ENCODE peak calls at places on chromosomes 1 and 21, in four cellular contexts. One of them, this sample, is unnamed.

GRCh38 chr1:31696246-31696645 is 7.6 kb downstream of the COL16A1 start:
- DNase-seq in SK-N-SH: no peak
- DNase-seq in K562: no peak
- DNase-seq in GM12878: no peak
- DNase-seq in this sample: no peak

GRCh38 chr1:63721531-63722189 is 52.2 kb upstream of the ROR1 start:
- DNase-seq in SK-N-SH: peak
- DNase-seq in K562: no peak
- DNase-seq in GM12878: no peak
- DNase-seq in this sample: no peak

GRCh38 chr1:14894811-14895524 is 258.6 kb upstream of the TMEM51 start:
- DNase-seq in SK-N-SH: no peak
- DNase-seq in K562: no peak
- DNase-seq in GM12878: no peak
- DNase-seq in this sample: no peak

GRCh38 chr1:214102907-214103306 is 115.1 kb downstream of the PROX1 start:
- DNase-seq in SK-N-SH: no peak
- DNase-seq in K562: no peak
- DNase-seq in GM12878: no peak
- DNase-seq in this sample: no peak

GRCh38 chr1:88169144-88169543 is 514.9 kb upstream of the PKN2 start:
- DNase-seq in SK-N-SH: no peak
- DNase-seq in K562: no peak
- DNase-seq in GM12878: no peak
- DNase-seq in this sample: no peak

GRCh38 chr1:89640440-89640839 is 7.5 kb downstream of the LRRC8C start:
- DNase-seq in SK-N-SH: no peak
- DNase-seq in K562: no peak
- DNase-seq in GM12878: no peak
- DNase-seq in this sample: no peak

GRCh38 chr21:43632373-43632905 is 26.8 kb downstream of the HSF2BP start:
- DNase-seq in SK-N-SH: no peak
- DNase-seq in K562: no peak
- DNase-seq in GM12878: no peak
- DNase-seq in this sample: no peak

GRCh38 chr1:6724517-6725141 is 23.0 kb upstream of the DNAJC11 start:
- DNase-seq in SK-N-SH: no peak
- DNase-seq in K562: no peak
- DNase-seq in GM12878: no peak
- DNase-seq in this sample: no peak

GRCh38 chr1:5345556-5345955 is 646.7 kb downstream of the NPHP4 start:
- DNase-seq in SK-N-SH: no peak
- DNase-seq in K562: no peak
- DNase-seq in GM12878: no peak
- DNase-seq in this sample: no peak

GRCh38 chr1:110647254-110647891 is 27.4 kb downstream of the KCNA3 start:
- DNase-seq in SK-N-SH: no peak
- DNase-seq in K562: no peak
- DNase-seq in GM12878: no peak
- DNase-seq in this sample: no peak

GRCh38 chr21:34351786-34352241 is 12.0 kb upstream of the KCNE2 start:
- DNase-seq in SK-N-SH: peak
- DNase-seq in K562: peak
- DNase-seq in GM12878: peak
- DNase-seq in this sample: no peak

GRCh38 chr1:206508130-206508884 is 976 bp downstream of the RASSF5 start:
- DNase-seq in SK-N-SH: no peak
- DNase-seq in K562: no peak
- DNase-seq in GM12878: no peak
- DNase-seq in this sample: no peak

GRCh38 chr1:66350001-66350547 is 183.9 kb upstream of the SGIP1 start:
- DNase-seq in SK-N-SH: no peak
- DNase-seq in K562: no peak
- DNase-seq in GM12878: no peak
- DNase-seq in this sample: no peak

GRCh38 chr1:5961601-5962000 is 30.6 kb downstream of the NPHP4 start:
- DNase-seq in SK-N-SH: no peak
- DNase-seq in K562: no peak
- DNase-seq in GM12878: no peak
- DNase-seq in this sample: no peak

GRCh38 chr1:168628807-168629206 is 52.4 kb downstream of the XCL1 start:
- DNase-seq in SK-N-SH: no peak
- DNase-seq in K562: no peak
- DNase-seq in GM12878: no peak
- DNase-seq in this sample: no peak

GRCh38 chr1:162145280-162145965 is 75.9 kb downstream of the NOS1AP start:
- DNase-seq in SK-N-SH: no peak
- DNase-seq in K562: no peak
- DNase-seq in GM12878: no peak
- DNase-seq in this sample: no peak

GRCh38 chr1:204348722-204349121 is 11.0 kb downstream of the PLEKHA6 start:
- DNase-seq in SK-N-SH: peak
- DNase-seq in K562: peak
- DNase-seq in GM12878: no peak
- DNase-seq in this sample: no peak

GRCh38 chr1:197065549-197065948 is 1.5 kb downstream of the F13B start:
- DNase-seq in SK-N-SH: no peak
- DNase-seq in K562: no peak
- DNase-seq in GM12878: no peak
- DNase-seq in this sample: no peak

GRCh38 chr1:7623886-7624285 is 147.2 kb upstream of the VAMP3 start:
- DNase-seq in SK-N-SH: no peak
- DNase-seq in K562: no peak
- DNase-seq in GM12878: no peak
- DNase-seq in this sample: no peak

GRCh38 chr1:44355582-44356305 is 687 bp upstream of the ERI3 start:
- DNase-seq in SK-N-SH: no peak
- DNase-seq in K562: no peak
- DNase-seq in GM12878: no peak
- DNase-seq in this sample: no peak
- TF ChIP-seq USF1 in SK-N-SH: no peak
- TF ChIP-seq USF1 in K562: no peak
- TF ChIP-seq USF1 in GM12878: no peak
- TF ChIP-seq USF1 in this sample: no peak

GRCh38 chr1:83583351-83584014 is 415.4 kb downstream of the TTLL7 start:
- DNase-seq in SK-N-SH: no peak
- DNase-seq in K562: no peak
- DNase-seq in GM12878: no peak
- DNase-seq in this sample: peak
- TF ChIP-seq USF1 in SK-N-SH: no peak
- TF ChIP-seq USF1 in K562: no peak
- TF ChIP-seq USF1 in GM12878: no peak
- TF ChIP-seq USF1 in this sample: no peak

GRCh38 chr1:28415246-28415645 is 45.7 kb downstream of the PHACTR4 start:
- DNase-seq in SK-N-SH: no peak
- DNase-seq in K562: no peak
- DNase-seq in GM12878: no peak
- DNase-seq in this sample: no peak
- TF ChIP-seq USF1 in SK-N-SH: no peak
- TF ChIP-seq USF1 in K562: no peak
- TF ChIP-seq USF1 in GM12878: no peak
- TF ChIP-seq USF1 in this sample: no peak

GRCh38 chr1:234699795-234700665 is 90.1 kb upstream of the IRF2BP2 start:
- DNase-seq in SK-N-SH: peak
- DNase-seq in K562: peak
- DNase-seq in GM12878: peak
- DNase-seq in this sample: no peak

GRCh38 chr1:234696148-234696576 is 86.2 kb upstream of the IRF2BP2 start:
- DNase-seq in SK-N-SH: no peak
- DNase-seq in K562: no peak
- DNase-seq in GM12878: peak
- DNase-seq in this sample: no peak

GRCh38 chr1:234698624-234699023 is 88.6 kb upstream of the IRF2BP2 start:
- DNase-seq in SK-N-SH: no peak
- DNase-seq in K562: no peak
- DNase-seq in GM12878: no peak
- DNase-seq in this sample: no peak

GRCh38 chr1:234696986-234697385 is 87.0 kb upstream of the IRF2BP2 start:
- DNase-seq in SK-N-SH: no peak
- DNase-seq in K562: no peak
- DNase-seq in GM12878: no peak
- DNase-seq in this sample: no peak

DNA sequence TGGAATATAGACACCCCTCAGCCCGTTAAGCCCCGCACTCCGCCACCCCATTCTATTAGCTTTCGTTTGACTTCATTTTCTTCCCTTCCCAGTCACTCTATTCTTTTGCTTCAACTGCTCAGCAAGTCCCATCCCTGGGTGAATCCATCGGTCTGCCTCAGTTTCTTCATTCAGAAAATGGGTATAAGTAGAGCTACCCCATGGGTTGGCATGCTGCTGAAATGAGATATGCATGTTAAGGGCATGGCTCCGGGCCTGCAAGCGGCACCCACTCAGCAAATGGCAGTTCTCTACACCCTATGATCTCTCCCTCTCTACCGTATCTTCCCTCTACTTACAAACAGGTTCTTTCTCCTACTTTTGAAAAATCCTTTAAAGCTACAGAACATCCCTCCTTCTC is 87.8 kb upstream of the IRF2BP2 start:
- DNase-seq in SK-N-SH: no peak
- DNase-seq in K562: no peak
- DNase-seq in GM12878: no peak
- DNase-seq in this sample: no peak
- TF ChIP-seq USF1 in SK-N-SH: no peak
- TF ChIP-seq USF1 in K562: no peak
- TF ChIP-seq USF1 in GM12878: no peak
- TF ChIP-seq USF1 in this sample: no peak

GRCh38 chr1:225998560-225999226 is 450 bp downstream of the SDE2 start:
- DNase-seq in SK-N-SH: no peak
- DNase-seq in K562: peak
- DNase-seq in GM12878: no peak
- DNase-seq in this sample: no peak

GRCh38 chr1:225999227-225999911 is at the start of gene SDE2:
- DNase-seq in SK-N-SH: peak
- DNase-seq in K562: peak
- DNase-seq in GM12878: peak
- DNase-seq in this sample: peak

GRCh38 chr1:226001852-226002666 is 2.9 kb upstream of the SDE2 start:
- DNase-seq in SK-N-SH: no peak
- DNase-seq in K562: peak
- DNase-seq in GM12878: no peak
- DNase-seq in this sample: no peak

GRCh38 chr1:226001088-226001487 is 1.9 kb upstream of the SDE2 start:
- DNase-seq in SK-N-SH: no peak
- DNase-seq in K562: no peak
- DNase-seq in GM12878: no peak
- DNase-seq in this sample: no peak

GRCh38 chr1:225999912-226000337 is 782 bp upstream of the SDE2 start:
- DNase-seq in SK-N-SH: no peak
- DNase-seq in K562: peak
- DNase-seq in GM12878: peak
- DNase-seq in this sample: no peak
- TF ChIP-seq USF1 in SK-N-SH: no peak
- TF ChIP-seq USF1 in K562: no peak
- TF ChIP-seq USF1 in GM12878: no peak
- TF ChIP-seq USF1 in this sample: no peak

DNA sequence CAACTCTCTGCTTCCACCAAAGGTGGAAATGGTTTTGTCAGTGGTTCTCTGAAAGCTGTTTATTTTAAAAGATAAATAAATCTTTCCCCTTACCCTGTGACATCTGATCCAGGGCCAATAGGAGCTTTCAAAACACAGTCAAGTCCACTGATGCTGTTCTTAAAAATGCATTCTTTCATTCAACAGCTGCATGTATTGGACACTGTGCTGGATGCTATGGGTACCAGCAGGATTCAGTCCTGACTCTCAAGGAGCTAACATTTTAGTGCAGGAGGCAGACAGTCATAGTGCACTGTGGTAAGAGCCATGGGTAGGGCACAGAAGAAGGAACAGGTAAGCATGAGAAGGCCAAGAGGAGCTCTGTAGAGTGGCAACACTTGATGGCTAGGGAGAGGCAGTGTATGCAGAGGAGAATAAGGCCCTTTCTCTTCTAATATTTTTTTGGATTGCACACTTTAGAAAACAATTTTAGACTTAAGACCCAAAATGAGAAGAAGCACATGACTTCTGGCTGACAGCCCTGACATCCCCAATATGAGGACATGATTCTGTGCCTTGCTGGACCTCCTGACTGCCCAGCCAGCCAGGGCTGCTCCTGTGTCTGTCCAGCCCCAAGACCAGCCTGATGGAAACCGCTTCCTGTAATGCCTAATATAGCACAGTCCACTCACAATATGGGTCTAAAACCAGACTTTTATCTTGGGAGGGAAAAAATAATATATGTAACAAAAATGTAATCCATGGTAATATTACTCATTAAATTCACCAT is 207.3 kb downstream of the SDCCAG8 start:
- DNase-seq in SK-N-SH: no peak
- DNase-seq in K562: no peak
- DNase-seq in GM12878: no peak
- DNase-seq in this sample: no peak
- TF ChIP-seq USF1 in SK-N-SH: no peak
- TF ChIP-seq USF1 in K562: no peak
- TF ChIP-seq USF1 in GM12878: no peak
- TF ChIP-seq USF1 in this sample: no peak

DNA sequence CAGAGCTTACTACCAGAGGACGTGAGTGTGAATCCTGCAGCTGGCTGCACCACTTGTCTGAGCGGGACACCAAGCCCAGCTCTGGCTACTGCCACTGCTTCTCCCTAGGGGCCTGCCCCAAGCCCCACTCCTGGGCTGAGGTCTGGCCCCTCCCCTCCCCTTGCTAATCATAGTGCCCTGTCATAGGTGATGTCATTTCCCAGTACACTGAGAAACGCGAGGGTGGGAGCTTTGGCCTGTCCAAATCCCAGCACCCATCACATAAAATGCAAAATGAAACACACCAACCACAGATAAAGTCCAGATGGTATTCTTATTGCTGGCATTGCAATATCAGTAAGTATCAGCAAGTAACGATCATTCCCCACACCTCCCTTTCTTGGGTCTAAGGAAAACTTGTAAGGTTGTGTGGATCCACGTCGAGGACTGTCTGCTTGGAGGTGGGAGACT is 77.7 kb downstream of the TOMM20 start:
- DNase-seq in SK-N-SH: peak
- DNase-seq in K562: peak
- DNase-seq in GM12878: no peak
- DNase-seq in this sample: no peak
- TF ChIP-seq USF1 in SK-N-SH: no peak
- TF ChIP-seq USF1 in K562: no peak
- TF ChIP-seq USF1 in GM12878: no peak
- TF ChIP-seq USF1 in this sample: no peak